ENCODE peak calls at places on chromosomes 12 and 14, in four cellular contexts. One of them, this sample, is unnamed.

GRCh38 chr12:27919671-27920235 is 52.8 kb downstream of the PTHLH start:
- DNase-seq in left lung: no peak
- DNase-seq in CD8-positive, alpha-beta T cell: no peak
- DNase-seq in cardiac fibroblast: no peak
- DNase-seq in this sample: no peak

GRCh38 chr12:15534322-15534721 is 212.0 kb downstream of the PTPRO start:
- DNase-seq in left lung: no peak
- DNase-seq in cardiac fibroblast: peak; percentile 26
- DNase-seq in CD8-positive, alpha-beta T cell: no peak
- DNase-seq in this sample: no peak

GRCh38 chr12:28415755-28416154 is 225.5 kb downstream of the CCDC91 start:
- DNase-seq in CD8-positive, alpha-beta T cell: no peak
- DNase-seq in cardiac fibroblast: peak; percentile 86
- DNase-seq in left lung: no peak
- DNase-seq in this sample: peak; percentile 71

GRCh38 chr14:23910081-23910875 is 43.3 kb upstream of the DHRS4 start:
- DNase-seq in CD8-positive, alpha-beta T cell: no peak
- DNase-seq in left lung: no peak
- DNase-seq in cardiac fibroblast: peak; percentile 53
- DNase-seq in this sample: peak; percentile 7

GRCh38 chr12:121295746-121296617 is 527 bp downstream of the CAMKK2 start:
- DNase-seq in CD8-positive, alpha-beta T cell: no peak
- DNase-seq in cardiac fibroblast: peak; percentile 11
- DNase-seq in left lung: no peak
- DNase-seq in this sample: no peak

GRCh38 chr12:124542021-124542941 is 25.1 kb downstream of the NCOR2 start:
- DNase-seq in cardiac fibroblast: no peak
- DNase-seq in CD8-positive, alpha-beta T cell: no peak
- DNase-seq in left lung: no peak
- DNase-seq in this sample: no peak

GRCh38 chr14:92568621-92569479 is 55.3 kb downstream of the RIN3 start:
- DNase-seq in CD8-positive, alpha-beta T cell: peak; percentile 46
- DNase-seq in cardiac fibroblast: peak; percentile 73
- DNase-seq in left lung: peak; percentile 34
- DNase-seq in this sample: no peak

GRCh38 chr14:67526676-67527459 is 6.2 kb upstream of the PLEKHH1 start:
- DNase-seq in left lung: no peak
- DNase-seq in cardiac fibroblast: peak; percentile 59
- DNase-seq in CD8-positive, alpha-beta T cell: peak; percentile 30
- DNase-seq in this sample: no peak

GRCh38 chr14:103846008-103846568 is 1.3 kb downstream of the PPP1R13B start:
- DNase-seq in CD8-positive, alpha-beta T cell: no peak
- DNase-seq in cardiac fibroblast: no peak
- DNase-seq in left lung: no peak
- DNase-seq in this sample: no peak

GRCh38 chr12:100860611-100861010 is 66.0 kb downstream of the ANO4 start:
- DNase-seq in CD8-positive, alpha-beta T cell: no peak
- DNase-seq in cardiac fibroblast: no peak
- DNase-seq in left lung: no peak
- DNase-seq in this sample: no peak

GRCh38 chr12:43957732-43958131 is 121.9 kb downstream of the TMEM117 start:
- DNase-seq in CD8-positive, alpha-beta T cell: no peak
- DNase-seq in cardiac fibroblast: peak; percentile 69
- DNase-seq in left lung: no peak
- DNase-seq in this sample: peak; percentile 50

GRCh38 chr12:10191865-10192264 is 13.0 kb downstream of the TMEM52B start:
- DNase-seq in CD8-positive, alpha-beta T cell: no peak
- DNase-seq in cardiac fibroblast: peak; percentile 26
- DNase-seq in left lung: no peak
- DNase-seq in this sample: peak; percentile 68

GRCh38 chr14:69796797-69797500 is at the start of gene SLC10A1:
- DNase-seq in CD8-positive, alpha-beta T cell: no peak
- DNase-seq in left lung: no peak
- DNase-seq in cardiac fibroblast: peak; percentile 38
- DNase-seq in this sample: no peak

GRCh38 chr12:2003676-2004112 is 563 bp downstream of the DCP1B start:
- DNase-seq in left lung: no peak
- DNase-seq in CD8-positive, alpha-beta T cell: no peak
- DNase-seq in cardiac fibroblast: peak; percentile 58
- DNase-seq in this sample: no peak

GRCh38 chr12:130577348-130577747 is 138.8 kb downstream of the RIMBP2 start:
- DNase-seq in left lung: no peak
- DNase-seq in cardiac fibroblast: no peak
- DNase-seq in CD8-positive, alpha-beta T cell: no peak
- DNase-seq in this sample: no peak

GRCh38 chr12:54000774-54001114 is 783 bp downstream of the HOXC9 start:
- DNase-seq in CD8-positive, alpha-beta T cell: no peak
- DNase-seq in left lung: no peak
- DNase-seq in cardiac fibroblast: no peak
- DNase-seq in this sample: no peak

GRCh38 chr12:113867258-113867657 is 98.9 kb downstream of the RBM19 start:
- DNase-seq in cardiac fibroblast: peak; percentile 26
- DNase-seq in left lung: no peak
- DNase-seq in CD8-positive, alpha-beta T cell: no peak
- DNase-seq in this sample: no peak
- TF ChIP-seq CTCF in cardiac fibroblast: peak; percentile 46
- TF ChIP-seq CTCF in left lung: no peak
- TF ChIP-seq CTCF in CD8-positive, alpha-beta T cell: no peak
- TF ChIP-seq CTCF in this sample: peak; percentile 41

GRCh38 chr12:31797230-31797872 is 68.5 kb upstream of the AMN1 start:
- DNase-seq in cardiac fibroblast: no peak
- DNase-seq in left lung: no peak
- DNase-seq in CD8-positive, alpha-beta T cell: peak; percentile 16
- DNase-seq in this sample: no peak
- H3K4me3 ChIP-seq in cardiac fibroblast: no peak overlapping the region
- H3K4me3 ChIP-seq in left lung: no peak overlapping the region
- H3K4me3 ChIP-seq in CD8-positive, alpha-beta T cell: peak overlapping the region; percentile 20
- H3K4me3 ChIP-seq in this sample: no peak overlapping the region

GRCh38 chr12:45214739-45215418 is 1.0 kb upstream of the ANO6 start:
- DNase-seq in cardiac fibroblast: peak; percentile 62
- DNase-seq in left lung: no peak
- DNase-seq in CD8-positive, alpha-beta T cell: no peak
- DNase-seq in this sample: no peak
- TF ChIP-seq CTCF in cardiac fibroblast: no peak
- TF ChIP-seq CTCF in left lung: no peak
- TF ChIP-seq CTCF in CD8-positive, alpha-beta T cell: no peak
- TF ChIP-seq CTCF in this sample: no peak

DNA sequence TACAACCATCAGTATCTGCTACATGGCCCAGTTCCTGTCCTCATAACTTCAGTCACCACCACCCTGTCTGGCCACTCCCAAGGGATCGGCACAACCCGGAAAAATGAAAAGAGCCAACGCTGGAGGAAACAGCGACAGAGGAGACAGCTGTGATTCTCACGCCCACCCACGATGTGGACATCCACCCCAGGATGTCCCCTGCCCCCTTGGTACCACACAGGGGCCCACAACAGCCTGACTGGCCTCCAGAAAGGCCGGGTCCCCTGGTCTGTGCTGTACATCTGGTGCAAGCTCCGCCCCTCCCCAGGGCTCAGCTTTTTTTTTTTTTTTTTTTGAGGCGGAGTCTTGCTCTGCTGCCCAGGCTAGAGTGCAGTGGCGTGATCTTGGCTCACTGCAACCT is 12.5 kb downstream of the RPS6KL1 start:
- DNase-seq in cardiac fibroblast: no peak
- DNase-seq in CD8-positive, alpha-beta T cell: no peak
- DNase-seq in left lung: no peak
- DNase-seq in this sample: no peak
- H3K4me3 ChIP-seq in cardiac fibroblast: no peak overlapping the region
- H3K4me3 ChIP-seq in CD8-positive, alpha-beta T cell: no peak overlapping the region
- H3K4me3 ChIP-seq in left lung: no peak overlapping the region
- H3K4me3 ChIP-seq in this sample: no peak overlapping the region

DNA sequence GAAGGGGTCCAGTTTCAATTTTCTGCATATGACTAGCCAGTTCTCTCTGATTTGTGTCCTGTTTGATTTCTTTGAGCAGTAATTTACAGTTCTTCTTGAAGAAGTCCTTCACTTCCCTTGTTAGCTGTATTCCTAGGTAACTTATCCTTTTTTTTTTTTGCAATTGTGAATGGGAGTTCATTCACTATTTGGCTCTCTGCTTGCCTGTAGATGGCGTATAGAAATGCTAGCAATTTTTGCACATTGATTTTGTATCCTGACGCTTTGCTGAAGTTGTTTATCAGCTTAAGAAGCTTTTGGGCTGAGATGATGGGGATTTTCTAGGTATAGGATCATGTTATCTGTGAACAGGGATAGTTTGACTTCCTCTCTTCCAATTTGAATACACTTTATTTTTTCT is 77.6 kb upstream of the NID2 start:
- DNase-seq in CD8-positive, alpha-beta T cell: no peak
- DNase-seq in cardiac fibroblast: no peak
- DNase-seq in left lung: no peak
- DNase-seq in this sample: no peak
- TF ChIP-seq CTCF in CD8-positive, alpha-beta T cell: no peak
- TF ChIP-seq CTCF in cardiac fibroblast: peak; percentile 42
- TF ChIP-seq CTCF in left lung: no peak
- TF ChIP-seq CTCF in this sample: peak; percentile 49

DNA sequence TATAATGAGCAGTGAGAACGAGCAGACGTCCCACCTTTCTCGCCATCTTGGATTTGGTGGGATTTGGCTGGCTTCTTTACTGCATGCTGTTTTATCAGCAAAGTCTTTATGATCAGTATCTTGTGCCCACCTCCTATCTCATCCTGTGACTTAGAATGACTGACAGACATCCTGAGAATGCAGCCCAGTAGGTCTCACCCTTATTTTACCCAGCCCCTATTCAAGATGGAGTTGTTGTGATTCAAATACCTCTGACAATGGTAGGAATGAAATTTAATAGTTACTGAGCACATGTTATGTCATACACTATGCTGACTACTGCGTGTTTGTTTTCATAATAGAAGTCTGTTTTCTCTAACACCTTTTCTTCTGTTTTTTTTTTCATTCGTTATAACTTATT is 1.9 kb downstream of the TMTC3 start:
- DNase-seq in left lung: no peak
- DNase-seq in cardiac fibroblast: no peak
- DNase-seq in CD8-positive, alpha-beta T cell: no peak
- DNase-seq in this sample: no peak
- H3K4me3 ChIP-seq in left lung: no peak overlapping the region
- H3K4me3 ChIP-seq in cardiac fibroblast: no peak overlapping the region
- H3K4me3 ChIP-seq in CD8-positive, alpha-beta T cell: no peak overlapping the region
- H3K4me3 ChIP-seq in this sample: no peak overlapping the region

GRCh38 chr12:72485017-72485701 is 213.0 kb downstream of the TRHDE start:
- DNase-seq in left lung: peak; percentile 33
- DNase-seq in cardiac fibroblast: no peak
- DNase-seq in CD8-positive, alpha-beta T cell: no peak
- DNase-seq in this sample: no peak
- TF ChIP-seq CTCF in left lung: no peak
- TF ChIP-seq CTCF in cardiac fibroblast: no peak
- TF ChIP-seq CTCF in CD8-positive, alpha-beta T cell: no peak
- TF ChIP-seq CTCF in this sample: no peak